ENCODE peak calls at places on chromosomes 5 and 9, in four cellular contexts. One of them, this sample, is unnamed.
A peak's percentile ranks its signal among the peaks of the same experiment; 100 is the strongest.

GRCh38 chr5:88377705-88378656 is 109.3 kb upstream of the TMEM161B start:
- DNase-seq in astrocyte: peak; percentile 27
- DNase-seq in cardiac muscle cell: no peak
- DNase-seq in CD8-positive, alpha-beta T cell: no peak
- DNase-seq in this sample: no peak

GRCh38 chr9:93950619-93951601 is 4.2 kb downstream of the BARX1 start:
- DNase-seq in astrocyte: no peak
- DNase-seq in cardiac muscle cell: no peak
- DNase-seq in CD8-positive, alpha-beta T cell: no peak
- DNase-seq in this sample: peak; percentile 18

GRCh38 chr5:105504-106080 is 13.6 kb downstream of the PLEKHG4B start:
- DNase-seq in astrocyte: no peak
- DNase-seq in cardiac muscle cell: no peak
- DNase-seq in CD8-positive, alpha-beta T cell: no peak
- DNase-seq in this sample: no peak

GRCh38 chr9:36791204-36791948 is 218.7 kb downstream of the MELK start:
- DNase-seq in astrocyte: no peak
- DNase-seq in cardiac muscle cell: peak; percentile 73
- DNase-seq in CD8-positive, alpha-beta T cell: no peak
- DNase-seq in this sample: no peak

GRCh38 chr5:95424526-95424925 is 33.4 kb downstream of the FAM81B start:
- DNase-seq in astrocyte: no peak
- DNase-seq in cardiac muscle cell: no peak
- DNase-seq in CD8-positive, alpha-beta T cell: no peak
- DNase-seq in this sample: no peak

GRCh38 chr9:3028535-3028934 is 184.6 kb upstream of the PUM3 start:
- DNase-seq in astrocyte: no peak
- DNase-seq in cardiac muscle cell: no peak
- DNase-seq in CD8-positive, alpha-beta T cell: no peak
- DNase-seq in this sample: no peak

GRCh38 chr9:109729513-109729912 is 50.5 kb upstream of the PALM2AKAP2 start:
- DNase-seq in astrocyte: no peak
- DNase-seq in cardiac muscle cell: no peak
- DNase-seq in CD8-positive, alpha-beta T cell: no peak
- DNase-seq in this sample: no peak

GRCh38 chr5:137186759-137187461 is 312.2 kb downstream of the SPOCK1 start:
- DNase-seq in astrocyte: peak; percentile 91
- DNase-seq in cardiac muscle cell: peak; percentile 27
- DNase-seq in CD8-positive, alpha-beta T cell: no peak
- DNase-seq in this sample: no peak

GRCh38 chr5:61162832-61163567 is 732 bp upstream of the SMIM15 start:
- DNase-seq in astrocyte: peak; percentile 30
- DNase-seq in cardiac muscle cell: peak; percentile 51
- DNase-seq in CD8-positive, alpha-beta T cell: no peak
- DNase-seq in this sample: peak; percentile 16

GRCh38 chr5:14397717-14398116 is 183.9 kb upstream of the OTULINL start:
- DNase-seq in astrocyte: peak; percentile 90
- DNase-seq in cardiac muscle cell: no peak
- DNase-seq in CD8-positive, alpha-beta T cell: no peak
- DNase-seq in this sample: no peak

GRCh38 chr9:114497220-114497619 is 8.1 kb downstream of the WHRN start:
- DNase-seq in astrocyte: no peak
- DNase-seq in cardiac muscle cell: no peak
- DNase-seq in CD8-positive, alpha-beta T cell: no peak
- DNase-seq in this sample: no peak

GRCh38 chr9:115989816-115990215 is 163.8 kb upstream of the PAPPA start:
- DNase-seq in astrocyte: no peak
- DNase-seq in cardiac muscle cell: no peak
- DNase-seq in CD8-positive, alpha-beta T cell: no peak
- DNase-seq in this sample: no peak

GRCh38 chr9:115988701-115989100 is 164.9 kb upstream of the PAPPA start:
- DNase-seq in astrocyte: peak; percentile 46
- DNase-seq in cardiac muscle cell: no peak
- DNase-seq in CD8-positive, alpha-beta T cell: no peak
- DNase-seq in this sample: no peak

GRCh38 chr9:115998661-115999060 is 154.9 kb upstream of the PAPPA start:
- DNase-seq in astrocyte: peak; percentile 24
- DNase-seq in cardiac muscle cell: no peak
- DNase-seq in CD8-positive, alpha-beta T cell: no peak
- DNase-seq in this sample: no peak

GRCh38 chr9:115997923-115998322 is 155.7 kb upstream of the PAPPA start:
- DNase-seq in astrocyte: peak; percentile 91
- DNase-seq in cardiac muscle cell: no peak
- DNase-seq in CD8-positive, alpha-beta T cell: no peak
- DNase-seq in this sample: no peak

DNA sequence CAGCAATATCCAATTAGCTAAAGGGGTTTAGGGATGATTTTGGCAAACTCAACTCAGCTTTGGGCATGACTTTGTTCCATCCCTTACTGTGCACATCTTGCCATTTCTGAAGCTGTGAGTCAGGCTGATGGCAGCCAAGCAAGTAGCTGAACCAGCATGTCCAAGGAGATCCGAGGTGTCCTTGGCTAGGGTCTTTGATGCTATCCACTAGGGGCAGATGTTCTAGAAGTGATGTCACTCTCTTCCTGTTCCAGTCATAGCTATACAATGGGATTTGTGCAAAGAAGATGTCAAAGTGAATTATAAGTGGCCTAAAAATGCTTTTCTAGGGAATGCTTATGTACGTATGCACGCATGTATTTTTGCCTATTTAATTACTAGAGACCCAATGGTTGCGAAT is 160.8 kb upstream of the PAPPA start:
- DNase-seq in astrocyte: peak; percentile 62
- DNase-seq in cardiac muscle cell: no peak
- DNase-seq in CD8-positive, alpha-beta T cell: no peak
- DNase-seq in this sample: no peak
- TF ChIP-seq CTCF in astrocyte: peak; percentile 29
- TF ChIP-seq CTCF in cardiac muscle cell: no peak
- TF ChIP-seq CTCF in CD8-positive, alpha-beta T cell: no peak
- TF ChIP-seq CTCF in this sample: no peak

GRCh38 chr5:164680812-164681211 is 1175.4 kb downstream of the MAT2B start:
- DNase-seq in astrocyte: no peak
- DNase-seq in cardiac muscle cell: no peak
- DNase-seq in CD8-positive, alpha-beta T cell: no peak
- DNase-seq in this sample: no peak
- H3K4me3 ChIP-seq in astrocyte: no peak overlapping the region
- H3K4me3 ChIP-seq in cardiac muscle cell: no peak overlapping the region
- H3K4me3 ChIP-seq in CD8-positive, alpha-beta T cell: no peak overlapping the region
- H3K4me3 ChIP-seq in this sample: no peak overlapping the region

DNA sequence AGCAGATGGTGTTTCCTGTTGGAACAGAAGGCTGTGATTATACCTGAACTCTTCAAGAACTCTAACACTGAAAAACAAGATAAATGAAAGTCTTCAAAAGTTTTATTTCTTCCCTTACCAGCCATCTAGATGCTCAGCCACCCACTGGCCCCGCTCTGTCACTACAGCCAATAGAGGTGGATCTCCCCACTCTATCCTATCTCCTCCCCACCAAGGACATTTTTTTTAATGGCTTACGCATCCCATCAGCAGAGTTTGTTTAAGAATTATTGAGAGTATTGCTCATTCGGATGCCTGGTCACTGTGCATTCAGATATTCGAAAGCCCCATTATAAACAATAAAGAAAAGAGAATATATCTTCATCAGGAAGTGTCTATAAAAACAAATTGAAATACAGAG is 159.4 kb downstream of the RASEF start:
- DNase-seq in astrocyte: peak; percentile 4
- DNase-seq in cardiac muscle cell: no peak
- DNase-seq in CD8-positive, alpha-beta T cell: no peak
- DNase-seq in this sample: no peak
- TF ChIP-seq CTCF in astrocyte: peak; percentile 26
- TF ChIP-seq CTCF in cardiac muscle cell: no peak
- TF ChIP-seq CTCF in CD8-positive, alpha-beta T cell: no peak
- TF ChIP-seq CTCF in this sample: no peak

DNA sequence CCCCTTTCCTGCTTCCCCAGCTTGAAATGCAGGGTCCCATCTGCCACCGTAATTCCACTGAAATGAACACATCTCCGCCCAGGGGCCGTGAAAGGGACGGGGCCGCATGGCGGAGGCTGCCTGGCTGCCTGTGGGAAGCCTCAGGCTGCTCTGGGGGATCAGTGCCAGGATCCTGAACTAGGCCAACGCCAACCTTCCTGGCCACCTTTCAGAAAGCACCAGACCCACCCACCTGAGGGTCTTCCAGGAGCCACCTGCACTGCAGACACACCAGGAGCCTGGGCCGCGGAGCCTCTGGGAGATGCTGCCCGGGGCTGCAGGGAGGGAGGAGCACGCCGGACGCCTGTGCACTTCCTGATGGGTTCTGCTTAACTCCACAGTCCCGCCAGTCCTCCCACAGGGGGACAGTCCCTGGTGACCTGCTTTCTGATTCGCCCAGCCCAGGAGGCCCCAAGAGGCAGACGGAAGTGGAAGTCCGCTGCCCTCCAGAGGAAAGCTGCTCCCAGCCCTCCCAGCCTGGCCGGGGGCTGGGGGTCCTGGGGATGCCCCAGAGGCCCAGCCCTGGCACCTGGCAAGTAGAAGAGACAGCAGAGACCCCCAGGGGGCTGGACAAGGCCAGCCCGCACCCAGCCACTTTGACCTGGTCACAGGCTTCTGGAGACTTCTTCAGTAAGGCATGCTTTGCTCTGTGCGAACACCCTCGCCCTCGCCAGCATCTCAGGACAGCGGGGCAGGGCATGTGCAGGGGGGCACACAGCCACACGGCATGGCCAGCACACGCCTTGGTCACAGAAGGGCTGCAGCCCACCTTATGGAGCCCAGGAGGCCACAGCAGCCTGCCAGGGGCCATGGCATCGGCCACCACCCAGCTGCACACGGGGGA is at the start of gene CARD9:
- DNase-seq in astrocyte: no peak
- DNase-seq in cardiac muscle cell: no peak
- DNase-seq in CD8-positive, alpha-beta T cell: no peak
- DNase-seq in this sample: no peak
- H3K4me3 ChIP-seq in astrocyte: no peak within 1 kb of the TSS
- H3K4me3 ChIP-seq in cardiac muscle cell: no peak within 1 kb of the TSS
- H3K4me3 ChIP-seq in CD8-positive, alpha-beta T cell: no peak within 1 kb of the TSS
- H3K4me3 ChIP-seq in this sample: peak within 1 kb of the TSS; percentile 44

GRCh38 chr9:85505612-85506011 is 236.1 kb downstream of the AGTPBP1 start:
- DNase-seq in astrocyte: no peak
- DNase-seq in cardiac muscle cell: no peak
- DNase-seq in CD8-positive, alpha-beta T cell: no peak
- DNase-seq in this sample: no peak

GRCh38 chr9:85501474-85501873 is 240.3 kb downstream of the AGTPBP1 start:
- DNase-seq in astrocyte: no peak
- DNase-seq in cardiac muscle cell: no peak
- DNase-seq in CD8-positive, alpha-beta T cell: no peak
- DNase-seq in this sample: no peak

GRCh38 chr9:85508616-85509015 is 233.1 kb downstream of the AGTPBP1 start:
- DNase-seq in astrocyte: no peak
- DNase-seq in cardiac muscle cell: no peak
- DNase-seq in CD8-positive, alpha-beta T cell: no peak
- DNase-seq in this sample: no peak

GRCh38 chr9:85502815-85503643 is 238.7 kb downstream of the AGTPBP1 start:
- DNase-seq in astrocyte: peak; percentile 3
- DNase-seq in cardiac muscle cell: no peak
- DNase-seq in CD8-positive, alpha-beta T cell: no peak
- DNase-seq in this sample: peak; percentile 50
- TF ChIP-seq CTCF in astrocyte: no peak
- TF ChIP-seq CTCF in cardiac muscle cell: no peak
- TF ChIP-seq CTCF in CD8-positive, alpha-beta T cell: no peak
- TF ChIP-seq CTCF in this sample: no peak

GRCh38 chr5:176525677-176526076 is 11.5 kb downstream of the RNF44 start:
- DNase-seq in astrocyte: no peak
- DNase-seq in cardiac muscle cell: no peak
- DNase-seq in CD8-positive, alpha-beta T cell: no peak
- DNase-seq in this sample: no peak
- H3K4me3 ChIP-seq in astrocyte: no peak overlapping the region
- H3K4me3 ChIP-seq in cardiac muscle cell: no peak overlapping the region
- H3K4me3 ChIP-seq in CD8-positive, alpha-beta T cell: no peak overlapping the region
- H3K4me3 ChIP-seq in this sample: no peak overlapping the region

GRCh38 chr9:108125541-108125940 is 636.0 kb upstream of the KLF4 start:
- DNase-seq in astrocyte: no peak
- DNase-seq in cardiac muscle cell: no peak
- DNase-seq in CD8-positive, alpha-beta T cell: no peak
- DNase-seq in this sample: peak; percentile 14
- TF ChIP-seq CTCF in astrocyte: no peak
- TF ChIP-seq CTCF in cardiac muscle cell: peak; percentile 45
- TF ChIP-seq CTCF in CD8-positive, alpha-beta T cell: no peak
- TF ChIP-seq CTCF in this sample: peak; percentile 38

GRCh38 chr5:149429839-149430721 is 51.0 kb upstream of the IL17B start:
- DNase-seq in astrocyte: no peak
- DNase-seq in cardiac muscle cell: peak; percentile 47
- DNase-seq in CD8-positive, alpha-beta T cell: no peak
- DNase-seq in this sample: peak; percentile 52
- H3K4me3 ChIP-seq in astrocyte: no peak overlapping the region
- H3K4me3 ChIP-seq in cardiac muscle cell: no peak overlapping the region
- H3K4me3 ChIP-seq in CD8-positive, alpha-beta T cell: no peak overlapping the region
- H3K4me3 ChIP-seq in this sample: no peak overlapping the region